ENCODE peak calls at places on chromosomes 11 and 22, in seven cellular contexts. G is heart left ventricle, T is IMR-90, R is heart right ventricle, Q is iPS DF 6.9, F is gastrocnemius medialis, L is GM23248. E is an unnamed sample. For H3K4me1, the result is how much of the 10 kb centered on the place peaks cover.

GRCh38 chr11:102114032-102114431 is 3.8 kb downstream of the YAP1 start:
- DNase-seq in G (no peak), T (peak), R (no peak), Q (no peak), F (no peak), L (peak), E (no peak)

GRCh38 chr11:86773009-86773408 is 27.3 kb upstream of the PRSS23 start:
- DNase-seq in G (no peak), T (no peak), R (no peak), Q (no peak), F (no peak), L (no peak), E (no peak)

GRCh38 chr11:16920559-16920958 is 93.7 kb downstream of the PLEKHA7 start:
- DNase-seq in G (peak), T (no peak), R (no peak), Q (no peak), F (no peak), L (no peak), E (no peak)

GRCh38 chr22:24474221-24474620 is 20.9 kb upstream of the UPB1 start:
- DNase-seq in G (no peak), T (peak), R (no peak), Q (no peak), F (no peak), L (peak), E (no peak)

GRCh38 chr11:34208266-34209135 is 103.1 kb downstream of the NAT10 start:
- DNase-seq in G (no peak), T (peak), R (no peak), Q (no peak), F (no peak), L (peak), E (no peak)

GRCh38 chr11:47791774-47792173 is 24.6 kb upstream of the FNBP4 start:
- DNase-seq in G (no peak), T (peak), R (no peak), Q (no peak), F (no peak), L (peak), E (no peak)

GRCh38 chr22:37545703-37546435 is 14.4 kb upstream of the CDC42EP1 start:
- DNase-seq in G (peak), T (peak), R (peak), Q (no peak), F (peak), L (peak), E (peak)

GRCh38 chr22:50192825-50193204 is 7.1 kb downstream of the TRABD start:
- DNase-seq in G (no peak), T (no peak), R (no peak), Q (no peak), F (no peak), L (no peak), E (no peak)

GRCh38 chr11:67154726-67155125 is 35.7 kb downstream of the KDM2A start:
- DNase-seq in G (no peak), T (no peak), R (no peak), Q (no peak), F (no peak), L (no peak), E (no peak)

GRCh38 chr22:20957691-20958440 is 9.2 kb upstream of the AIFM3 start:
- DNase-seq in G (no peak), T (no peak), R (no peak), Q (no peak), F (no peak), L (peak), E (no peak)

GRCh38 chr22:38987171-38987895 is 5.2 kb downstream of the APOBEC3B start:
- DNase-seq in G (no peak), T (no peak), R (no peak), Q (no peak), F (no peak), L (no peak), E (no peak)

GRCh38 chr11:76391039-76391438 is 9.9 kb downstream of the GVQW3 start:
- DNase-seq in G (no peak), T (no peak), R (no peak), Q (no peak), F (no peak), L (no peak), E (no peak)

GRCh38 chr22:46736705-46737104 is 1.3 kb downstream of the CERK start:
- DNase-seq in G (no peak), T (no peak), R (no peak), Q (no peak), F (no peak), L (no peak), E (no peak)

GRCh38 chr22:46737105-46737975 is 712 bp downstream of the CERK start:
- DNase-seq in G (no peak), T (peak), R (no peak), Q (no peak), F (no peak), L (peak), E (no peak)

GRCh38 chr22:46738961-46739870 is 1.2 kb upstream of the CERK start:
- DNase-seq in G (peak), T (peak), R (no peak), Q (no peak), F (peak), L (peak), E (no peak)

GRCh38 chr22:46737976-46738641 is at the start of gene CERK:
- DNase-seq in G (peak), T (peak), R (peak), Q (no peak), F (peak), L (peak), E (no peak)

DNA sequence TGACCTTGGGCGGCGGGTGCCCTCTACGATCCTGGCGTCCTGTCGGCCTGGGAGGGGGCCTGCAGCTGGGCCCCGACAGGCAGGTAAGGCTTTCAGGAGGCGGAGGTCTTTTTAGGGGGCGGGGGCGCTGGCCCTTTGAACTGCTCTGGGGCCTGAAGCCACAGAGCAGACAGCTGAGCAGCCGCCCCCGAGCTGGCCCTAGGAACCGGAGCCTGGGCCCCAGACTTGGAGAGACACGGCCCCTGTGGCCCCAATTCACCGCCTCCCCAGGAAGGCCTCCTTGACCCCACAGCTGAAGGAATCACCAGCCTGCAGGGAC is 549 bp upstream of the CERK start:
- DNase-seq in G (no peak), T (no peak), R (no peak), Q (no peak), F (no peak), L (no peak), E (no peak)
- H3K4me1 ChIP-seq in G (half or more), T (under half), R (half or more), Q (under half), F (half or more), L (under half), E (half or more)

GRCh38 chr22:36238348-36239149 is 778 bp downstream of the APOL2 start:
- DNase-seq in G (no peak), T (no peak), R (no peak), Q (no peak), F (no peak), L (peak), E (no peak)
- H3K4me1 ChIP-seq in G (half or more), T (under half), R (half or more), Q (under half), F (under half), L (under half), E (under half)

GRCh38 chr11:61962213-61963015 is 5.0 kb downstream of the FTH1 start:
- DNase-seq in G (no peak), T (no peak), R (no peak), Q (no peak), F (no peak), L (peak), E (no peak)
- H3K4me1 ChIP-seq in G (half or more), T (under half), R (half or more), Q (under half), F (under half), L (under half), E (under half)

GRCh38 chr11:830295-831131 is 2.2 kb upstream of the CD151 start:
- DNase-seq in G (peak), T (no peak), R (peak), Q (no peak), F (no peak), L (peak), E (no peak)

GRCh38 chr11:827861-828167 is at the start of gene CRACR2B:
- DNase-seq in G (no peak), T (no peak), R (no peak), Q (no peak), F (no peak), L (no peak), E (no peak)

GRCh38 chr11:829946-830294 is 2.2 kb downstream of the CRACR2B start:
- DNase-seq in G (no peak), T (no peak), R (no peak), Q (no peak), F (no peak), L (peak), E (no peak)

GRCh38 chr11:828501-829115 is 889 bp downstream of the CRACR2B start:
- DNase-seq in G (no peak), T (no peak), R (no peak), Q (no peak), F (no peak), L (no peak), E (no peak)

GRCh38 chr11:829116-829945 is 1.6 kb downstream of the CRACR2B start:
- DNase-seq in G (peak), T (no peak), R (no peak), Q (no peak), F (no peak), L (no peak), E (no peak)
- H3K4me1 ChIP-seq in G (half or more), T (under half), R (half or more), Q (under half), F (under half), L (under half), E (under half)

GRCh38 chr11:74012072-74012809 is 3.4 kb upstream of the UCP3 start:
- DNase-seq in G (no peak), T (no peak), R (no peak), Q (no peak), F (no peak), L (no peak), E (no peak)
- H3K4me1 ChIP-seq in G (under half), T (under half), R (under half), Q (under half), F (under half), L (under half), E (under half)

DNA sequence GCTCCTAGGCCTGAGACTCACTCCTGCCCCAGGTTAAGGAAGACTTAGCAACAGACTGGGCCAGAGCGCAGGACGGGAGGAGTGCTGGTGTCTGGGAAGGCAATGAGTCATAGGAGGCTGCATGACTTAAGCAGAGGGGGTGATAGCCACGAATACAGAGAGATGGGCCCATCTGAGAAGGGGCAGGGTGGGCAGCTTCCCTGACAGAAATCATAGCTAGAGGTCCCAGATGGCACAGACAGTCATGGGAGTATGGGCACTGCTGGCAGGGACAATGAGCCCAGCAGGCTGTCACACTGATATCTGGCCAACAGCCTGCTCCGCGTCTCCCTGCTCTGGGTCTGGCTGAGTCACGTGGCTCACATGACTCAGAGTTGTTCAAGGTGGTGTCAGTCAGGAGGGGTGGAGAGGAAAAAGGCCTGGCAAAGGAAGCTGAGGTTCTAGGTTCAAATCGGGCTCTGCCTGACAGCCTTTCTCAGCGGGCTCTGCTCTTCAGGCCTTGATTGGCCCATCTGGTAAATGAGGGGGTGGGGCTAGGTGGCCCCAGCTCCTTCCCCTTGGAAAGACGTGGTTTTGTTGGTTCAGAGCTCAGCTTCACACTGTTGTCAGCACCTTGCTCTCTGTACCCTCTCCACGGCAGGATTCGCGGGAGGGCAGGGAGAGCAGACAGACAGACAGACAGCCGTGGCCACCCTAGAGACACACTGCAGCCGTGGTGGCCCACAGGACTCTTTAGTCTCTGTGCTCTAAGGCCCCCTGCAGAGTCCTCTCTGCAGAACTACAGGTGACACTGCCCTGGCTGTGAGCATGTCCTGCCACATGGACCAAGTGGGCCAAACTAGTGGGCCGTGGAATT is 47.8 kb downstream of the DBX1 start:
- DNase-seq in G (peak), T (peak), R (peak), Q (no peak), F (peak), L (peak), E (peak)
- H3K4me1 ChIP-seq in G (under half), T (under half), R (under half), Q (under half), F (under half), L (under half), E (under half)

DNA sequence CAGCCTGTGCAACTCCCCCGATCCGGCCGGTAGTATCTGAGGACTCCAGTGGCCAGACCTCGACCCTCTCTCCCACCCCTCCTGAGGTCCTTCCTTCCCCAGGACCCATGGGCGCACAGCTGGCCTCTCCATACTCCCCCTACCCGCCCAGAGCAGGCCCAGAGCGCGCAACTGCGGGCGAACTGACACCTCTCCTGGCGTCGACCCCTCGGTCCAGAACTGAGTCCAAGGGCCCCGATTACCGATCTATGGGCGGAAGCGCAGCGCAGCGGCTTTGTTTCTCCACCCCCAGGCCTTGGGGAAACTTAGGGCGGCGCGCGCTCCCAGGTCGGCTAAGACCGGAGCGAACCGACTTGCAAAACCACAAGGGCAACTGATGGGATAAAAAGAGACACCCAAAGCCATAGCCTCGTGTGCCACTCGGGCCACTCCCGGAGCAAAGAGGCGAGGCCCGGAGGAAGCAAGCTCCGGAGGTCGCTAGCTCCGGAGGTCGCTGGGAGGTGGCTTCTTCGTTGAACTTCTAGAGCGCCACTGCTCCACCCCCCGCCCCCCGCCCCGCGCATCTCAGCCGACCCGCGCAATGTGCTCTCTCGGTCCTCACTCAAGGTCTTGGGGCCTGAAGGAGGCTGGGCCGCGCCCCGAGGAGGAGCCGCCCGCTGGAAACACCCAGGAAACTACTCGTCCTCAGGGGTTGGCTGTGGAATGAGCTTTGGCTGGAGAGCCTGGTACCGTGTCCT is 9.8 kb upstream of the ALX4 start:
- DNase-seq in G (no peak), T (no peak), R (no peak), Q (no peak), F (no peak), L (peak), E (no peak)
- H3K4me1 ChIP-seq in G (under half), T (under half), R (under half), Q (under half), F (under half), L (under half), E (under half)

GRCh38 chr11:96306600-96306932 is 36.4 kb downstream of the MAML2 start:
- DNase-seq in G (no peak), T (no peak), R (no peak), Q (no peak), F (no peak), L (peak), E (no peak)

GRCh38 chr11:96306933-96307747 is 35.9 kb downstream of the MAML2 start:
- DNase-seq in G (peak), T (peak), R (peak), Q (no peak), F (peak), L (peak), E (peak)

GRCh38 chr11:96309643-96310017 is 33.4 kb downstream of the MAML2 start:
- DNase-seq in G (no peak), T (no peak), R (no peak), Q (no peak), F (no peak), L (no peak), E (no peak)

GRCh38 chr11:96309001-96309642 is 33.9 kb downstream of the MAML2 start:
- DNase-seq in G (no peak), T (no peak), R (no peak), Q (no peak), F (no peak), L (peak), E (no peak)

DNA sequence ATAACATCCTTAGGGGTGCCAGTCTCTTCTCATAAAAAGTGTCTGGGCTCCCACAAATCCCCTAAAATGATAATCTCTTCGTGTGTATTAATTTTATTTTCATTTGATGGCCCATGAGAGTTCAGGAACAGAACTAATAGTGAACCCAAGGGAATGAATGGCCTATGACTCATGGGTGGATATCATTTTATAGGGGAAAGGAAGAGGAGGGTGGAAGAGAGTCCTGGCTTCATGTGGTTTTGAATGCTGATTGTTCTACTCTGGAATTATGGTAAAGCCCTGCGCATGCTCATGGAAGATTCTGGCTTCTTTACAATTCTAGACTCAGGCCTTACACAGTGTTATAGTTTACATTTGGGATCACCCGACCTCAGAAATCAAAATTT is 35.3 kb downstream of the MAML2 start:
- DNase-seq in G (no peak), T (peak), R (no peak), Q (no peak), F (no peak), L (peak), E (no peak)
- H3K4me1 ChIP-seq in G (half or more), T (under half), R (half or more), Q (under half), F (under half), L (half or more), E (under half)

DNA sequence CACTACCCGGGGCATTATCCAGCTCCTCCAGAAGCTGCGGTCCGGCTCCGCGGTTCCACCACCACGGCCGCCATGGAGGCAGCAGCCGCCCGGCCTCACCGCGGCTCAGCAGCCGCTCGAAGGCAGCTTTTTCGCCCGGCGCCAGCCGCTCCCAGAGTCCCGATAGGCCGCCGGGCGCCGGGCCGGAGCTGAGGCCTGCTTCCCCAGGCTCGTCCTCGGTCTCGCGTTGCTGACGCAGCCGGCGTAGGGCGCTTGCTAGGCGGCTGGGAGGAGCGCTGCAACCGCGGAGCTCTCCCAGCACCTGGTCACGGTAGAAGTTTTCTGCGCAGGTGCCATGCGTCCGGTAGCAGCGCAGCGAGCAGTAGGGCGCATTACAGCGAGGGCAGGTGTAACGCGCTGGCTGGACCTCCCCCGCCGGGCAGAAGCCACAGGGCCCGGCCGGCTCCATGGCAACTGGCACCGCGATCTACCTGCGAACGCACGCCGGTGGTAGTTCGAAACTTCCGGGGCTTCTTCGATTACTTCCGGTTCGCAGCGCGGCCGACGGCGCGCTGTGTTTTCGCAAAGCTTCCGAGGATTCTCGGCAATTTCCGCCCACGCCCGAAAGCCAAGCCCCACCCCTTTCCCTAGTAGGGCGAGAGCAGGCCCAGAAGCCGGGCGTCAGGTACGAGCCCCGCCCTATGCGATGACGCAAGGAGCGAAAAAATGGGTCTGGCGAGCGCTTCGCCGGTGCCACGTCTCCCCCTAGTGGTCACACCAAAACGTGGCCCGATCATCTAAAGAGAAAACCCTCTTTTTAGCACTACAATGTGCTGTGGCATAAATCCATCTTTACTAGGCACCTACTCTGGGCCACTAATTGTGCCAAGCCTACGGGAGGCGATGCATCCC is at the start of gene ZNHIT2:
- DNase-seq in G (peak), T (peak), R (peak), Q (peak), F (peak), L (peak), E (peak)
- H3K4me1 ChIP-seq in G (half or more), T (under half), R (half or more), Q (under half), F (under half), L (under half), E (under half)

GRCh38 chr11:66107600-66108151 is 37.6 kb downstream of the PACS1 start:
- DNase-seq in G (no peak), T (no peak), R (no peak), Q (no peak), F (no peak), L (no peak), E (no peak)
- H3K4me1 ChIP-seq in G (under half), T (under half), R (under half), Q (under half), F (under half), L (half or more), E (under half)